ENCODE peak calls at places on chromosome 2, in eight cellular contexts. G, C, O, S, T, U, K and R are unnamed samples.
A peak's percentile ranks its signal among the peaks of the same experiment; 100 is the strongest.

GRCh38 chr2:9152975-9153402 is 53.6 kb upstream of the ASAP2 start:
- DNase-seq in T (peak; percentile 57), G (peak; percentile 52), U (no peak), K (no peak), O (no peak), C (no peak), S (no peak), R (no peak)

GRCh38 chr2:121530563-121531334 is at the start of gene RNU4ATAC:
- DNase-seq in C (peak; percentile 83), S (peak; percentile 88), K (peak; percentile 90), T (peak; percentile 97), G (peak; percentile 99), U (peak; percentile 99), O (peak; percentile 99), R (peak; percentile 90)

GRCh38 chr2:12046641-12047040 is 300.2 kb downstream of the LPIN1 start:
- DNase-seq in T (peak; percentile 83), G (peak; percentile 64), U (peak; percentile 46), S (no peak), K (no peak), O (no peak), C (no peak), R (no peak)

GRCh38 chr2:10346929-10347558 is 44.3 kb downstream of the HPCAL1 start:
- DNase-seq in S (peak; percentile 41), O (no peak), U (no peak), C (no peak), T (no peak), G (no peak), K (no peak), R (no peak)

GRCh38 chr2:135600915-135601314 is 69.6 kb downstream of the R3HDM1 start:
- DNase-seq in U (no peak), G (peak; percentile 35), O (peak; percentile 4), T (peak; percentile 31), S (no peak), C (no peak), K (no peak), R (no peak)

GRCh38 chr2:182915369-182916326 is 49.2 kb upstream of the FRZB start:
- DNase-seq in S (no peak), U (peak; percentile 60), K (no peak), G (peak; percentile 94), O (peak; percentile 59), T (peak; percentile 84), C (no peak), R (no peak)

GRCh38 chr2:163453920-163454319 is 281.9 kb downstream of the FIGN start:
- DNase-seq in C (no peak), T (no peak), K (no peak), O (no peak), G (peak; percentile 46), S (no peak), U (peak; percentile 55), R (no peak)

GRCh38 chr2:232438951-232439757 is 16.8 kb upstream of the ALPI start:
- DNase-seq in U (no peak), C (no peak), T (peak; percentile 54), O (no peak), G (no peak), S (peak; percentile 48), K (no peak), R (no peak)

GRCh38 chr2:135004005-135004746 is 43.1 kb downstream of the MAP3K19 start:
- DNase-seq in S (peak; percentile 73), K (peak; percentile 78), U (peak; percentile 57), C (peak; percentile 43), T (peak; percentile 92), O (peak; percentile 29), G (peak; percentile 80), R (peak; percentile 88)

GRCh38 chr2:9191044-9191481 is 15.5 kb upstream of the ASAP2 start:
- DNase-seq in G (peak; percentile 89), S (peak; percentile 66), K (peak; percentile 90), T (peak; percentile 97), C (no peak), U (peak; percentile 58), O (peak; percentile 79), R (peak; percentile 97)

GRCh38 chr2:46098606-46099005 is 198.6 kb upstream of the EPAS1 start:
- DNase-seq in U (peak; percentile 86), G (peak; percentile 79), C (no peak), S (no peak), T (peak; percentile 81), K (no peak), O (peak; percentile 69), R (no peak)

GRCh38 chr2:38239452-38239851 is 137.6 kb downstream of the ATL2 start:
- DNase-seq in T (no peak), O (peak; percentile 76), K (no peak), S (no peak), U (peak; percentile 78), G (no peak), C (no peak), R (no peak)

GRCh38 chr2:74507926-74508520 is 528 bp upstream of the PCGF1 start:
- DNase-seq in C (no peak), O (no peak), T (peak; percentile 90), K (no peak), S (peak; percentile 59), U (no peak), G (peak; percentile 50), R (no peak)

GRCh38 chr2:6754412-6754811 is 111.3 kb downstream of the CMPK2 start:
- DNase-seq in C (no peak), G (no peak), U (no peak), T (no peak), O (no peak), K (no peak), S (no peak), R (no peak)

GRCh38 chr2:6764968-6765723 is 100.6 kb downstream of the CMPK2 start:
- DNase-seq in G (no peak), U (no peak), S (no peak), O (no peak), C (no peak), K (no peak), T (no peak), R (no peak)

GRCh38 chr2:6759689-6760088 is 106.0 kb downstream of the CMPK2 start:
- DNase-seq in C (no peak), G (no peak), K (no peak), T (no peak), S (no peak), O (no peak), U (no peak), R (no peak)

GRCh38 chr2:6757215-6757614 is 108.5 kb downstream of the CMPK2 start:
- DNase-seq in O (no peak), G (no peak), S (no peak), U (no peak), C (no peak), K (no peak), T (no peak), R (no peak)

GRCh38 chr2:6760132-6760531 is 105.6 kb downstream of the CMPK2 start:
- DNase-seq in G (no peak), O (no peak), C (no peak), T (no peak), K (no peak), U (no peak), S (no peak), R (no peak)
- TF ChIP-seq CTCF in G (no peak), O (no peak), C (no peak), T (no peak), K (no peak), U (no peak), S (no peak), R (no peak)

GRCh38 chr2:174829550-174829949 is 65.3 kb upstream of the CHRNA1 start:
- DNase-seq in K (no peak), T (peak; percentile 21), S (no peak), U (no peak), C (no peak), G (no peak), O (no peak), R (no peak)

GRCh38 chr2:174826051-174826450 is 61.8 kb upstream of the CHRNA1 start:
- DNase-seq in K (no peak), G (no peak), O (no peak), C (no peak), U (no peak), S (no peak), T (no peak), R (no peak)

GRCh38 chr2:174827371-174828369 is 63.4 kb upstream of the CHRNA1 start:
- DNase-seq in U (peak; percentile 54), C (no peak), G (no peak), T (peak; percentile 37), S (no peak), K (no peak), O (no peak), R (no peak)

GRCh38 chr2:174833737-174834136 is 69.5 kb upstream of the CHRNA1 start:
- DNase-seq in O (no peak), C (no peak), S (no peak), U (peak; percentile 53), K (no peak), G (no peak), T (no peak), R (no peak)

DNA sequence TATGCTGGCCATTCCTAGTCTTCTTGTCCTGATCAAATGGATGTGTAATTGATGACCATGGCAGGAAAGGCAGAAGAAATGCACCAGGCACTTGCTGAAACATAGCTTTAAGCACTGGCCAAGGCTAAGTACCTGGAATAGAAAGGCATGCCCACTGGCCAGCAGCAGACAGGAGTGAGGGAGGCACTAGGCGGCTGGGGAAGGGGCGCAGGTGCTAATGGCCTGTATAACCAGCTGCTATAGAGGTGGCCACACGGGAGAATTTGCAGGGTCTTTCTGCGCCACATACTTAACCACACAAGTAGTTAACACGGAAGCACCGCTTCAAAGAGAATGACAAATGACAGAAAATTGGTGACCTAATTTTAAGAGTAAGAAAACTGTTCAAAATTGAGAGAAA is 66.3 kb upstream of the CHRNA1 start:
- DNase-seq in U (no peak), O (no peak), T (no peak), C (no peak), G (no peak), S (no peak), K (no peak), R (no peak)
- TF ChIP-seq CTCF in U (no peak), O (no peak), T (no peak), C (no peak), G (no peak), S (no peak), K (no peak), R (no peak)

GRCh38 chr2:218320704-218321336 is 28.5 kb upstream of the TMBIM1 start:
- DNase-seq in U (no peak), O (no peak), C (no peak), K (no peak), G (no peak), S (no peak), T (no peak), R (no peak)

GRCh38 chr2:218325566-218326160 is 31.0 kb upstream of the CATIP start:
- DNase-seq in U (no peak), K (no peak), C (no peak), S (no peak), T (no peak), O (no peak), G (no peak), R (no peak)

GRCh38 chr2:218319813-218320360 is 27.6 kb upstream of the TMBIM1 start:
- DNase-seq in T (peak; percentile 38), U (no peak), S (no peak), G (peak; percentile 41), O (no peak), K (no peak), C (no peak), R (no peak)

GRCh38 chr2:218323526-218324472 is 31.5 kb upstream of the TMBIM1 start:
- DNase-seq in U (peak; percentile 44), K (no peak), O (no peak), G (peak; percentile 68), T (peak; percentile 58), S (peak; percentile 59), C (no peak), R (no peak)

GRCh38 chr2:218322756-218323525 is 30.6 kb upstream of the TMBIM1 start:
- DNase-seq in K (no peak), O (peak; percentile 36), G (peak; percentile 98), T (peak; percentile 79), U (peak; percentile 41), S (peak; percentile 87), C (peak; percentile 68), R (peak; percentile 92)
- TF ChIP-seq CTCF in K (no peak), O (no peak), G (no peak), T (no peak), U (no peak), S (no peak), C (no peak), R (no peak)

GRCh38 chr2:223949241-223949640 is 4.1 kb upstream of the WDFY1 start:
- DNase-seq in T (no peak), C (no peak), K (no peak), S (no peak), G (no peak), O (no peak), U (no peak), R (no peak)
- TF ChIP-seq CTCF in T (no peak), C (no peak), K (no peak), S (no peak), G (no peak), O (no peak), U (no peak), R (no peak)